ENCODE peak calls at places on chromosome X, in five cellular contexts. E is cardiac muscle cell, U is natural killer cell, T is left ventricle myocardium inferior, G is A549. O is an unnamed sample.

GRCh38 chrX:70825366-70825765 is 83.1 kb downstream of the TEX11 start:
- DNase-seq in E (no peak), U (no peak), T (no peak), G (no peak), O (no peak)

GRCh38 chrX:27078371-27078770 is 384.8 kb downstream of the PPP4R3C start:
- DNase-seq in E (peak; percentile 38), U (no peak), T (no peak), G (no peak), O (no peak)

GRCh38 chrX:50204364-50204899 is at the start of gene CCNB3:
- DNase-seq in E (peak; percentile 71), U (peak; percentile 58), T (peak; percentile 63), G (peak; percentile 84), O (peak; percentile 30)

GRCh38 chrX:144586756-144587155 is 660.5 kb upstream of the SPANXN1 start:
- DNase-seq in E (no peak), U (no peak), T (no peak), G (no peak), O (no peak)

GRCh38 chrX:40176979-40177430 is 79.2 kb upstream of the BCOR start:
- DNase-seq in E (peak; percentile 50), U (no peak), T (no peak), G (no peak), O (no peak)

GRCh38 chrX:966396-967070 is 245.9 kb downstream of the CRLF2 start:
- DNase-seq in E (no peak), U (no peak), T (no peak), G (no peak), O (no peak)

GRCh38 chrX:150547511-150548115 is 20.8 kb upstream of the MTM1 start:
- DNase-seq in E (peak; percentile 65), U (no peak), T (peak; percentile 69), G (peak; percentile 48), O (peak; percentile 32)

GRCh38 chrX:7889680-7890079 is 37.5 kb downstream of the PNPLA4 start:
- DNase-seq in E (no peak), U (no peak), T (no peak), G (no peak), O (no peak)

GRCh38 chrX:24561121-24561520 is 86.0 kb downstream of the PCYT1B start:
- DNase-seq in E (no peak), U (no peak), T (no peak), G (peak; percentile 37), O (no peak)

GRCh38 chrX:42772874-42773273 is 5.1 kb downstream of the PPP1R2C start:
- DNase-seq in E (no peak), U (no peak), T (no peak), G (no peak), O (no peak)

GRCh38 chrX:44785652-44786051 is 58.2 kb upstream of the DUSP21 start:
- DNase-seq in E (no peak), U (no peak), T (no peak), G (peak; percentile 26), O (no peak)

GRCh38 chrX:39840141-39841126 is 257.3 kb downstream of the BCOR start:
- DNase-seq in E (no peak), U (no peak), T (no peak), G (no peak), O (no peak)

GRCh38 chrX:67415937-67416336 is 127.9 kb upstream of the AR start:
- DNase-seq in E (no peak), U (no peak), T (no peak), G (no peak), O (no peak)

GRCh38 chrX:20060961-20061868 is 55.5 kb downstream of the MAP7D2 start:
- DNase-seq in E (no peak), U (no peak), T (no peak), G (no peak), O (peak; percentile 59)

GRCh38 chrX:8244301-8244700 is 73.2 kb upstream of the VCX2 start:
- DNase-seq in E (no peak), U (no peak), T (no peak), G (no peak), O (no peak)

GRCh38 chrX:107840971-107841370 is 15.3 kb downstream of the MID2 start:
- DNase-seq in E (no peak), U (no peak), T (no peak), G (no peak), O (no peak)

GRCh38 chrX:24498975-24499374 is 33.9 kb downstream of the PDK3 start:
- DNase-seq in E (peak; percentile 6), U (no peak), T (no peak), G (peak; percentile 24), O (no peak)

GRCh38 chrX:133294126-133294525 is 76.0 kb upstream of the TFDP3 start:
- DNase-seq in E (no peak), U (no peak), T (no peak), G (no peak), O (no peak)

GRCh38 chrX:112851161-112851779 is 10.6 kb upstream of the AMOT start:
- DNase-seq in E (no peak), U (peak; percentile 15), T (no peak), G (no peak), O (no peak)

GRCh38 chrX:107467271-107467670 is 17.8 kb downstream of the FRMPD3 start:
- DNase-seq in E (no peak), U (no peak), T (no peak), G (no peak), O (no peak)

GRCh38 chrX:111352424-111352823 is 59.6 kb downstream of the DCX start:
- DNase-seq in E (no peak), U (no peak), T (peak; percentile 23), G (peak; percentile 0), O (no peak)

GRCh38 chrX:97563531-97564133 is 679.9 kb downstream of the RPA4 start:
- DNase-seq in E (no peak), U (peak; percentile 14), T (peak; percentile 16), G (no peak), O (peak; percentile 15)

GRCh38 chrX:23292979-23293651 is 41.5 kb upstream of the PTCHD1 start:
- DNase-seq in E (no peak), U (no peak), T (no peak), G (no peak), O (no peak)

GRCh38 chrX:45070116-45071007 is 130.3 kb downstream of the DIPK2B start:
- DNase-seq in E (peak; percentile 29), U (no peak), T (no peak), G (peak; percentile 70), O (no peak)

GRCh38 chrX:77009691-77010090 is 437.5 kb upstream of the FGF16 start:
- DNase-seq in E (no peak), U (no peak), T (no peak), G (peak; percentile 15), O (no peak)

GRCh38 chrX:49773993-49774392 is 55.1 kb upstream of the PAGE4 start:
- DNase-seq in E (no peak), U (no peak), T (no peak), G (no peak), O (no peak)

GRCh38 chrX:138886769-138887168 is 175.3 kb upstream of the FGF13 start:
- DNase-seq in E (no peak), U (no peak), T (no peak), G (no peak), O (no peak)

GRCh38 chrX:27966955-27967354 is 14.3 kb downstream of the DCAF8L1 start:
- DNase-seq in E (no peak), U (no peak), T (no peak), G (peak; percentile 23), O (no peak)

GRCh38 chrX:149683966-149684730 is 27.7 kb upstream of the MAGEA11 start:
- DNase-seq in E (no peak), U (no peak), T (no peak), G (no peak), O (no peak)

GRCh38 chrX:11269996-11270395 is 23.2 kb upstream of the AMELX start:
- DNase-seq in E (no peak), U (no peak), T (no peak), G (no peak), O (no peak)

GRCh38 chrX:13151806-13152510 is 107.5 kb upstream of the FAM9C start:
- DNase-seq in E (no peak), U (no peak), T (no peak), G (no peak), O (no peak)

GRCh38 chrX:131746491-131746968 is 202.7 kb downstream of the OR13H1 start:
- DNase-seq in E (no peak), U (no peak), T (no peak), G (peak; percentile 92), O (no peak)

GRCh38 chrX:54641530-54641929 is 111.5 kb downstream of the GNL3L start:
- DNase-seq in E (no peak), U (no peak), T (no peak), G (no peak), O (no peak)

GRCh38 chrX:24902808-24903207 is 113.0 kb downstream of the ARX start:
- DNase-seq in E (no peak), U (no peak), T (no peak), G (no peak), O (no peak)

GRCh38 chrX:31331045-31331444 is 259.2 kb upstream of the FTHL17 start:
- DNase-seq in E (no peak), U (no peak), T (no peak), G (no peak), O (no peak)
- TF ChIP-seq CTCF in E (no peak), U (no peak), T (no peak), G (no peak), O (no peak)

DNA sequence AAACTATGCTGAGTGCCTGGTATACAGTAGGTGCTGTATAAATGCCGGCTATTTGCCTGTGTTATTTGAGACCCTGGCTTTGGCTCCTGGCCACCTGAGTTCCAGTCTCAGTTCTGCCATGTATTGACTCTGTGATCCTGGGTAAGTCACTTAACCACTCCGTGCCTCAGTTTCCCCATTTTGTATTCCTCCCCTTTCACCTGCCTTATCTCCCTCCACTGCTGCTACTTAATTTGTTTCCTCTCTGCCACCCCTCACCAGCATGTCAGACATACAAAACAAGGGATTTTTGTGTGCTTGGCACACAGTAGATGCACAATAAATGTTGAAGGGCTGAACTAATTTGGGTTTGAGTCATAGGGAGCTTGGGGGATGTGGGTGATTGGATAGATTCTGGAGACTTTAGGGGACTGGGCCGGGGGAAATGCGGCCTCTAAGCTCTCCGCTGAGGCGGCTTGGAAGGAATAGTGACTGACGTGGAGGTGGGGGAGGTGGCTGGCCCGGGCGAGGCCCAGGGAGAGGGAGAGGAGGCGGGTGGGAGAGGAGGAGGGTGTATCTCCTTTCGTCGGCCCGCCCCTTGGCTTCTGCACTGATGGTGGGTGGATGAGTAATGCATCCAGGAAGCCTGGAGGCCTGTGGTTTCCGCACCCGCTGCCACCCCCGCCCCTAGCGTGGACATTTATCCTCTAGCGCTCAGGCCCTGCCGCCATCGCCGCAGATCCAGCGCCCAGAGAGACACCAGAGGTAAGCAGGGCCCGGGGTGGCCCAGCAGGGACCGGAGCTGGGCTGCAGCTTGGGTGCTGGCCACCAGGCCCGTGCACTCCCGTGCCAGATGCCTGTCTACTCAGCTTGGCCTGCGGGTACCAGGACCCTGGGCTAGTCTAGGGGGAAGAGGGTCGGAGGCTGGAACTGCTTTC is at the start of gene TIMP1:
- DNase-seq in E (peak; percentile 82), U (peak; percentile 70), T (peak; percentile 87), G (peak; percentile 88), O (peak; percentile 35)
- TF ChIP-seq CTCF in E (no peak), U (no peak), T (no peak), G (no peak), O (no peak)

DNA sequence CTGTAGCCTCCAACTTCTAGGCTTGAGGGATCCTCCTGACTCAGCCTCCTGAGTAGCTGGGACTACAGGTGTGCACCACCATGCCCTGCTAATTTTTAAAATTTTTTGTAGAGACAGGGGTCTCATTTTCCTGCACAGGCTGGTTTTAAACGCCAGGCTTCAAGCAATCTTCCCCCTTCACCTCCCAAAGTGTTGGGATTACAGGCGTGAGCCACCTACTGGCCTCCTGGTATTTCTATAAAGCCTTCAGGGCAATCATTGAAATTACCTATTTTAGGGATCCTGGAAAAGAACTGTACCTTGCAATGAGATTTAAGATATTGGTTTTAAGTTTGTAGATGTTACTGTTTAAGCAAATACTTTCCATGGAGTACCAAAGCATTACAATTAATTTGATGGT is 13.5 kb upstream of the PLS3 start:
- DNase-seq in E (no peak), U (no peak), T (no peak), G (no peak), O (no peak)
- TF ChIP-seq CTCF in E (no peak), U (no peak), T (no peak), G (peak; percentile 31), O (no peak)

GRCh38 chrX:153494541-153495361 is at the start of gene BGN:
- DNase-seq in E (peak; percentile 44), U (no peak), T (peak; percentile 57), G (no peak), O (no peak)
- TF ChIP-seq CTCF in E (peak; percentile 48), U (no peak), T (peak; percentile 44), G (no peak), O (no peak)